ENCODE peak calls at places on chromosomes 3 and 15, in ten cellular contexts. One of them, this sample, is unnamed.

GRCh38 chr3:129530331-129530761 is 1.9 kb downstream of the RHO start:
- DNase-seq in myocyte: no peak
- DNase-seq in left ventricle myocardium inferior: no peak
- DNase-seq in AG10803: peak; percentile 95
- DNase-seq in activated CD8-positive, alpha-beta memory T cell treated with anti-CD3 and anti-CD28 coated beads for 24 hours: no peak
- DNase-seq in HCEC 1CT: no peak
- DNase-seq in stomach: no peak
- DNase-seq in AG04449: peak; percentile 56
- DNase-seq in pons: no peak
- DNase-seq in NCI-H524: no peak
- DNase-seq in this sample: peak; percentile 82

GRCh38 chr3:188772886-188773285 is 398.9 kb upstream of the TPRG1 start:
- DNase-seq in AG10803: peak; percentile 72
- DNase-seq in myocyte: peak; percentile 44
- DNase-seq in HCEC 1CT: peak; percentile 91
- DNase-seq in stomach: peak; percentile 61
- DNase-seq in left ventricle myocardium inferior: no peak
- DNase-seq in AG04449: peak; percentile 66
- DNase-seq in activated CD8-positive, alpha-beta memory T cell treated with anti-CD3 and anti-CD28 coated beads for 24 hours: no peak
- DNase-seq in pons: no peak
- DNase-seq in NCI-H524: no peak
- DNase-seq in this sample: peak; percentile 29

GRCh38 chr3:132448211-132448961 is 31.1 kb downstream of the DNAJC13 start:
- DNase-seq in myocyte: peak; percentile 97
- DNase-seq in AG10803: peak; percentile 47
- DNase-seq in stomach: peak; percentile 28
- DNase-seq in left ventricle myocardium inferior: peak; percentile 33
- DNase-seq in pons: peak; percentile 29
- DNase-seq in activated CD8-positive, alpha-beta memory T cell treated with anti-CD3 and anti-CD28 coated beads for 24 hours: no peak
- DNase-seq in AG04449: no peak
- DNase-seq in NCI-H524: no peak
- DNase-seq in HCEC 1CT: peak; percentile 27
- DNase-seq in this sample: peak; percentile 20

GRCh38 chr3:106013971-106014370 is 145.2 kb upstream of the CBLB start:
- DNase-seq in activated CD8-positive, alpha-beta memory T cell treated with anti-CD3 and anti-CD28 coated beads for 24 hours: no peak
- DNase-seq in left ventricle myocardium inferior: no peak
- DNase-seq in AG04449: peak; percentile 95
- DNase-seq in AG10803: peak; percentile 93
- DNase-seq in pons: no peak
- DNase-seq in NCI-H524: no peak
- DNase-seq in myocyte: peak; percentile 86
- DNase-seq in stomach: no peak
- DNase-seq in HCEC 1CT: peak; percentile 99
- DNase-seq in this sample: peak; percentile 61

GRCh38 chr15:100249096-100249815 is 92.5 kb downstream of the ADAMTS17 start:
- DNase-seq in pons: no peak
- DNase-seq in myocyte: no peak
- DNase-seq in AG04449: no peak
- DNase-seq in NCI-H524: no peak
- DNase-seq in activated CD8-positive, alpha-beta memory T cell treated with anti-CD3 and anti-CD28 coated beads for 24 hours: peak; percentile 42
- DNase-seq in HCEC 1CT: no peak
- DNase-seq in AG10803: no peak
- DNase-seq in left ventricle myocardium inferior: no peak
- DNase-seq in stomach: peak; percentile 18
- DNase-seq in this sample: no peak

GRCh38 chr3:141737108-141737507 is 990 bp upstream of the RNF7 start:
- DNase-seq in AG10803: no peak
- DNase-seq in NCI-H524: no peak
- DNase-seq in myocyte: no peak
- DNase-seq in pons: peak; percentile 32
- DNase-seq in HCEC 1CT: no peak
- DNase-seq in left ventricle myocardium inferior: no peak
- DNase-seq in activated CD8-positive, alpha-beta memory T cell treated with anti-CD3 and anti-CD28 coated beads for 24 hours: no peak
- DNase-seq in stomach: no peak
- DNase-seq in AG04449: no peak
- DNase-seq in this sample: no peak

GRCh38 chr15:78195735-78196201 is 38.6 kb downstream of the ACSBG1 start:
- DNase-seq in myocyte: no peak
- DNase-seq in AG04449: no peak
- DNase-seq in HCEC 1CT: no peak
- DNase-seq in left ventricle myocardium inferior: no peak
- DNase-seq in activated CD8-positive, alpha-beta memory T cell treated with anti-CD3 and anti-CD28 coated beads for 24 hours: peak; percentile 77
- DNase-seq in pons: no peak
- DNase-seq in AG10803: no peak
- DNase-seq in stomach: peak; percentile 50
- DNase-seq in NCI-H524: peak; percentile 21
- DNase-seq in this sample: peak; percentile 52

GRCh38 chr15:68418611-68419161 is 13.3 kb downstream of the ITGA11 start:
- DNase-seq in myocyte: peak; percentile 68
- DNase-seq in AG04449: no peak
- DNase-seq in AG10803: peak; percentile 79
- DNase-seq in left ventricle myocardium inferior: no peak
- DNase-seq in stomach: peak; percentile 53
- DNase-seq in NCI-H524: no peak
- DNase-seq in pons: no peak
- DNase-seq in activated CD8-positive, alpha-beta memory T cell treated with anti-CD3 and anti-CD28 coated beads for 24 hours: no peak
- DNase-seq in HCEC 1CT: no peak
- DNase-seq in this sample: peak; percentile 60

GRCh38 chr3:4716731-4717362 is 223.7 kb downstream of the ITPR1 start:
- DNase-seq in AG10803: peak; percentile 72
- DNase-seq in pons: no peak
- DNase-seq in left ventricle myocardium inferior: no peak
- DNase-seq in AG04449: no peak
- DNase-seq in myocyte: peak; percentile 34
- DNase-seq in HCEC 1CT: peak; percentile 44
- DNase-seq in stomach: no peak
- DNase-seq in NCI-H524: no peak
- DNase-seq in activated CD8-positive, alpha-beta memory T cell treated with anti-CD3 and anti-CD28 coated beads for 24 hours: no peak
- DNase-seq in this sample: peak; percentile 59

GRCh38 chr3:42226470-42227425 is 39.2 kb downstream of the CCK start:
- DNase-seq in AG10803: no peak
- DNase-seq in pons: no peak
- DNase-seq in AG04449: no peak
- DNase-seq in NCI-H524: peak; percentile 50
- DNase-seq in activated CD8-positive, alpha-beta memory T cell treated with anti-CD3 and anti-CD28 coated beads for 24 hours: no peak
- DNase-seq in myocyte: no peak
- DNase-seq in HCEC 1CT: peak; percentile 30
- DNase-seq in left ventricle myocardium inferior: no peak
- DNase-seq in stomach: no peak
- DNase-seq in this sample: peak; percentile 28

GRCh38 chr3:10522646-10523303 is 17.4 kb upstream of the ATP2B2 start:
- DNase-seq in left ventricle myocardium inferior: no peak
- DNase-seq in myocyte: peak; percentile 53
- DNase-seq in pons: no peak
- DNase-seq in AG04449: no peak
- DNase-seq in AG10803: no peak
- DNase-seq in HCEC 1CT: no peak
- DNase-seq in activated CD8-positive, alpha-beta memory T cell treated with anti-CD3 and anti-CD28 coated beads for 24 hours: peak; percentile 45
- DNase-seq in NCI-H524: peak; percentile 61
- DNase-seq in stomach: no peak
- DNase-seq in this sample: no peak

GRCh38 chr15:89839424-89839823 is 24.8 kb upstream of the ANPEP start:
- DNase-seq in AG04449: no peak
- DNase-seq in stomach: no peak
- DNase-seq in AG10803: no peak
- DNase-seq in activated CD8-positive, alpha-beta memory T cell treated with anti-CD3 and anti-CD28 coated beads for 24 hours: no peak
- DNase-seq in pons: no peak
- DNase-seq in myocyte: no peak
- DNase-seq in HCEC 1CT: no peak
- DNase-seq in NCI-H524: no peak
- DNase-seq in left ventricle myocardium inferior: no peak
- DNase-seq in this sample: no peak

GRCh38 chr3:10977864-10978510 is 14.6 kb upstream of the SLC6A1 start:
- DNase-seq in left ventricle myocardium inferior: no peak
- DNase-seq in pons: no peak
- DNase-seq in stomach: no peak
- DNase-seq in HCEC 1CT: peak; percentile 8
- DNase-seq in AG04449: peak; percentile 31
- DNase-seq in AG10803: peak; percentile 61
- DNase-seq in myocyte: peak; percentile 19
- DNase-seq in NCI-H524: no peak
- DNase-seq in activated CD8-positive, alpha-beta memory T cell treated with anti-CD3 and anti-CD28 coated beads for 24 hours: no peak
- DNase-seq in this sample: no peak